ENCODE peak calls at places on chromosomes 1 and 21, in seven cellular contexts. One of them, this sample, is unnamed.

GRCh38 chr21:31580866-31581276 is 78.6 kb upstream of the SOD1 start:
- DNase-seq in A549: peak; percentile 35
- DNase-seq in OCI-LY7: peak; percentile 77
- DNase-seq in prostate gland: peak; percentile 61
- DNase-seq in CD4-positive, CD25-positive, alpha-beta regulatory T cell: peak; percentile 76
- DNase-seq in CD4-positive, alpha-beta T cell: peak; percentile 70
- DNase-seq in mucosa of descending colon: no peak
- DNase-seq in this sample: peak; percentile 56

GRCh38 chr21:44529503-44530125 is 10.4 kb downstream of the KRTAP10-1 start:
- DNase-seq in A549: no peak
- DNase-seq in CD4-positive, alpha-beta T cell: no peak
- DNase-seq in prostate gland: no peak
- DNase-seq in CD4-positive, CD25-positive, alpha-beta regulatory T cell: no peak
- DNase-seq in OCI-LY7: no peak
- DNase-seq in mucosa of descending colon: no peak
- DNase-seq in this sample: no peak

GRCh38 chr1:184974837-184975115 is 468 bp upstream of the NIBAN1 start:
- DNase-seq in CD4-positive, alpha-beta T cell: no peak
- DNase-seq in OCI-LY7: no peak
- DNase-seq in prostate gland: no peak
- DNase-seq in mucosa of descending colon: no peak
- DNase-seq in CD4-positive, CD25-positive, alpha-beta regulatory T cell: no peak
- DNase-seq in A549: no peak
- DNase-seq in this sample: no peak

GRCh38 chr21:45387506-45387905 is 17.5 kb upstream of the COL18A1 start:
- DNase-seq in CD4-positive, alpha-beta T cell: no peak
- DNase-seq in prostate gland: no peak
- DNase-seq in CD4-positive, CD25-positive, alpha-beta regulatory T cell: no peak
- DNase-seq in mucosa of descending colon: peak; percentile 11
- DNase-seq in A549: no peak
- DNase-seq in OCI-LY7: no peak
- DNase-seq in this sample: no peak

GRCh38 chr1:156284762-156285161 is 637 bp downstream of the TMEM79 start:
- DNase-seq in A549: no peak
- DNase-seq in OCI-LY7: no peak
- DNase-seq in mucosa of descending colon: no peak
- DNase-seq in CD4-positive, CD25-positive, alpha-beta regulatory T cell: no peak
- DNase-seq in prostate gland: no peak
- DNase-seq in CD4-positive, alpha-beta T cell: no peak
- DNase-seq in this sample: no peak

GRCh38 chr1:205003358-205004145 is 39.5 kb upstream of the CNTN2 start:
- DNase-seq in OCI-LY7: no peak
- DNase-seq in prostate gland: peak; percentile 12
- DNase-seq in CD4-positive, alpha-beta T cell: no peak
- DNase-seq in mucosa of descending colon: no peak
- DNase-seq in A549: no peak
- DNase-seq in CD4-positive, CD25-positive, alpha-beta regulatory T cell: no peak
- DNase-seq in this sample: no peak

GRCh38 chr1:229893762-229894444 is 173.1 kb upstream of the GALNT2 start:
- DNase-seq in CD4-positive, CD25-positive, alpha-beta regulatory T cell: no peak
- DNase-seq in OCI-LY7: no peak
- DNase-seq in A549: no peak
- DNase-seq in mucosa of descending colon: no peak
- DNase-seq in CD4-positive, alpha-beta T cell: no peak
- DNase-seq in prostate gland: no peak
- DNase-seq in this sample: no peak

GRCh38 chr1:8589571-8589970 is 227.9 kb downstream of the RERE start:
- DNase-seq in prostate gland: no peak
- DNase-seq in OCI-LY7: no peak
- DNase-seq in mucosa of descending colon: no peak
- DNase-seq in CD4-positive, CD25-positive, alpha-beta regulatory T cell: no peak
- DNase-seq in CD4-positive, alpha-beta T cell: no peak
- DNase-seq in A549: no peak
- DNase-seq in this sample: no peak

GRCh38 chr1:13728104-13728503 is 28.1 kb downstream of the PRDM2 start:
- DNase-seq in OCI-LY7: peak; percentile 38
- DNase-seq in A549: no peak
- DNase-seq in CD4-positive, alpha-beta T cell: no peak
- DNase-seq in mucosa of descending colon: no peak
- DNase-seq in prostate gland: no peak
- DNase-seq in CD4-positive, CD25-positive, alpha-beta regulatory T cell: no peak
- DNase-seq in this sample: no peak

GRCh38 chr21:44510508-44511218 is 29.3 kb downstream of the KRTAP10-1 start:
- DNase-seq in OCI-LY7: peak; percentile 66
- DNase-seq in A549: peak; percentile 20
- DNase-seq in CD4-positive, alpha-beta T cell: peak; percentile 83
- DNase-seq in CD4-positive, CD25-positive, alpha-beta regulatory T cell: peak; percentile 70
- DNase-seq in prostate gland: peak; percentile 41
- DNase-seq in mucosa of descending colon: peak; percentile 69
- DNase-seq in this sample: peak; percentile 70

DNA sequence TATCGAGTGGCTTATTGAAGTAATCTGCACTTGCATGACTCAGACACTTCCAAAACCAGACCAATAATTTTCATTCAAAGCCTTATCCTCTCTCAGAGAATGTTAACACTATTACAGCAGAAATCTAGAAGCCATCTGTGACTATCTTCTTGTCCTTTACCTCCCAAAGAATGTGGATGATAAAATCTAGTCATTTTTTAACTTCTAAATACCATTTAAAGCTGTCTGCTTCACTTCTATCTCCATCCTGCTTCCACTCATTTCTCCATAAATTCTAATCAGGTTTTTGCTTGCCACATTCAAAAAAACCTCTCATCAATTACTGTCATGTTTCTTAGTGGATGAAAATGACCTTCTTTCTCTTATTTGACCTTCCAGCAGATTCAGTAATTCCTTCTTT is 1999.5 kb downstream of the MRPL39 start:
- DNase-seq in CD4-positive, CD25-positive, alpha-beta regulatory T cell: no peak
- DNase-seq in OCI-LY7: no peak
- DNase-seq in mucosa of descending colon: no peak
- DNase-seq in prostate gland: no peak
- DNase-seq in A549: no peak
- DNase-seq in CD4-positive, alpha-beta T cell: no peak
- DNase-seq in this sample: no peak
- H3K9me3 ChIP-seq in CD4-positive, CD25-positive, alpha-beta regulatory T cell: no peaks in the 10 kb centered on the region
- H3K9me3 ChIP-seq in OCI-LY7: peaks cover 10% of the 10 kb centered on the region
- H3K9me3 ChIP-seq in mucosa of descending colon: peaks cover 87% of the 10 kb centered on the region
- H3K9me3 ChIP-seq in prostate gland: no peaks in the 10 kb centered on the region
- H3K9me3 ChIP-seq in A549: no peaks in the 10 kb centered on the region
- H3K9me3 ChIP-seq in CD4-positive, alpha-beta T cell: no peaks in the 10 kb centered on the region
- H3K9me3 ChIP-seq in this sample: no peaks in the 10 kb centered on the region

GRCh38 chr1:41217441-41217840 is 24.7 kb downstream of the SCMH1 start:
- DNase-seq in mucosa of descending colon: no peak
- DNase-seq in prostate gland: no peak
- DNase-seq in CD4-positive, alpha-beta T cell: no peak
- DNase-seq in CD4-positive, CD25-positive, alpha-beta regulatory T cell: no peak
- DNase-seq in OCI-LY7: no peak
- DNase-seq in A549: no peak
- DNase-seq in this sample: no peak

GRCh38 chr1:41218152-41218551 is 24.0 kb downstream of the SCMH1 start:
- DNase-seq in prostate gland: no peak
- DNase-seq in OCI-LY7: no peak
- DNase-seq in mucosa of descending colon: no peak
- DNase-seq in CD4-positive, alpha-beta T cell: no peak
- DNase-seq in CD4-positive, CD25-positive, alpha-beta regulatory T cell: no peak
- DNase-seq in A549: no peak
- DNase-seq in this sample: no peak

DNA sequence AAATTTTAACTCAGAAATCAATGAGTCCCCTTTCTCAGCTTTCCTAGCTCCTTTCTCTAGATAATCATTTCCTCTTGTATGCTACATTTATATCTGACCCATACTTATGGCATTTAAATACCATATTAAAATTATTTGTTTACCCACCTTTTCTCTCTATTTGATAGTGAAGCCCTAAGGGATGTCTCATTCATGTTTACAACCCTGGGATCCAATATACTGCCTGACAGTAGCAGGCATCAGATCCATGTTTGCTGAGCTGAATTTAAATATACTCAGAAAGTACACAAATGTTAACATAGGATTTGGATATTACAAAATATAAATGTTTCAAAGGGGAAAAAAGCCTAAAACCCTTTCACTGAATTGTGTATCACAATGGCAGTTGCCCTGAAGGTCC is 26.5 kb downstream of the SCMH1 start:
- DNase-seq in mucosa of descending colon: no peak
- DNase-seq in prostate gland: no peak
- DNase-seq in CD4-positive, alpha-beta T cell: no peak
- DNase-seq in CD4-positive, CD25-positive, alpha-beta regulatory T cell: no peak
- DNase-seq in A549: no peak
- DNase-seq in OCI-LY7: no peak
- DNase-seq in this sample: no peak
- H3K9me3 ChIP-seq in mucosa of descending colon: peaks cover 5% of the 10 kb centered on the region
- H3K9me3 ChIP-seq in prostate gland: no peaks in the 10 kb centered on the region
- H3K9me3 ChIP-seq in CD4-positive, alpha-beta T cell: peaks cover 24% of the 10 kb centered on the region
- H3K9me3 ChIP-seq in CD4-positive, CD25-positive, alpha-beta regulatory T cell: peaks cover 13% of the 10 kb centered on the region
- H3K9me3 ChIP-seq in A549: peaks cover 8% of the 10 kb centered on the region
- H3K9me3 ChIP-seq in OCI-LY7: peaks cover 31% of the 10 kb centered on the region
- H3K9me3 ChIP-seq in this sample: no peaks in the 10 kb centered on the region

DNA sequence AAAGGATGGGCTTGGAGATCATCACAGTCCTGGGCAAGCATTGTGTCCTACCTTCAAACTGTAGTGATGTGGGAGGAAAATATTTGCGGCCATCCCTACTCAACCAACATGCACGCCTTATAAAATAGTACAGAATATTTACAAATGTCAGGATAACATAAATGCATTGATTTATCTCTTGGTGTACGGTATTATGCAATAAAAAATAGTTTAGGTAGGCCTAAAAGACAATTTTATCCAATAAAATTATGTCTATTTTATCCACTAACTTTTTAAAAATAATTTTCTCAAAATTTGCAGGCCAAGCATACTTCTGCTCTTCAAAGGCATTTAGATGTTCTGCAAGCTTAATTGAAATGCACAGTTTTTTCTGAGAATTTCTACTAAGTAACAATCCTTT is at the start of gene OR2T1:
- DNase-seq in A549: no peak
- DNase-seq in prostate gland: no peak
- DNase-seq in OCI-LY7: no peak
- DNase-seq in mucosa of descending colon: no peak
- DNase-seq in CD4-positive, alpha-beta T cell: no peak
- DNase-seq in CD4-positive, CD25-positive, alpha-beta regulatory T cell: no peak
- DNase-seq in this sample: no peak
- H3K9me3 ChIP-seq in A549: peaks cover 8% of the 10 kb centered on the region
- H3K9me3 ChIP-seq in prostate gland: no peaks in the 10 kb centered on the region
- H3K9me3 ChIP-seq in OCI-LY7: no peaks in the 10 kb centered on the region
- H3K9me3 ChIP-seq in mucosa of descending colon: peaks cover 31% of the 10 kb centered on the region
- H3K9me3 ChIP-seq in CD4-positive, alpha-beta T cell: no peaks in the 10 kb centered on the region
- H3K9me3 ChIP-seq in CD4-positive, CD25-positive, alpha-beta regulatory T cell: no peaks in the 10 kb centered on the region
- H3K9me3 ChIP-seq in this sample: no peaks in the 10 kb centered on the region

DNA sequence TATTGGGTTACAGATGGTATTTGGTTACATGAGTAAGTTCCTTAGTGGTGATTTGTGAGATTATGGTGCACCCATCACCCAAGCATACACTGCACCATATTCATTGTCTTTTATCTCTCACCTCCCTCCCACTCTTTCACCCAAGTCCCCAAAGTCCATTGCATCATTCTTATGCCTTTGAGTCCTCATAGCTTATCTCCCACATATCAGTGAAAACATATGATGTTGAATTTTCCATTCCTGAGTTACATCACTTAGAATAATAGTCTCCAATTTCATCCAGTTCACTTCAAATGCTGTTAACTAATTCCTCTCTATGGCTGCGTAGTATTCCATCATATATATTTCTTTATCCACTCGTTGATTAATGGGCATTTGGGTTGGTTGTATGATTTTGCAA is 36.8 kb upstream of the ZNF678 start:
- DNase-seq in OCI-LY7: no peak
- DNase-seq in mucosa of descending colon: no peak
- DNase-seq in A549: no peak
- DNase-seq in prostate gland: no peak
- DNase-seq in CD4-positive, alpha-beta T cell: no peak
- DNase-seq in CD4-positive, CD25-positive, alpha-beta regulatory T cell: no peak
- DNase-seq in this sample: no peak
- H3K9me3 ChIP-seq in OCI-LY7: no peaks in the 10 kb centered on the region
- H3K9me3 ChIP-seq in mucosa of descending colon: peaks cover 63% of the 10 kb centered on the region
- H3K9me3 ChIP-seq in A549: peaks cover 75% of the 10 kb centered on the region
- H3K9me3 ChIP-seq in prostate gland: no peaks in the 10 kb centered on the region
- H3K9me3 ChIP-seq in CD4-positive, alpha-beta T cell: peaks cover 34% of the 10 kb centered on the region
- H3K9me3 ChIP-seq in CD4-positive, CD25-positive, alpha-beta regulatory T cell: peaks cover 15% of the 10 kb centered on the region
- H3K9me3 ChIP-seq in this sample: peaks cover 4% of the 10 kb centered on the region

GRCh38 chr1:4697801-4698200 is 43.4 kb downstream of the AJAP1 start:
- DNase-seq in prostate gland: no peak
- DNase-seq in A549: no peak
- DNase-seq in OCI-LY7: no peak
- DNase-seq in mucosa of descending colon: no peak
- DNase-seq in CD4-positive, alpha-beta T cell: no peak
- DNase-seq in CD4-positive, CD25-positive, alpha-beta regulatory T cell: no peak
- DNase-seq in this sample: no peak

GRCh38 chr1:4701276-4701675 is 46.9 kb downstream of the AJAP1 start:
- DNase-seq in CD4-positive, CD25-positive, alpha-beta regulatory T cell: no peak
- DNase-seq in CD4-positive, alpha-beta T cell: no peak
- DNase-seq in prostate gland: no peak
- DNase-seq in A549: no peak
- DNase-seq in mucosa of descending colon: no peak
- DNase-seq in OCI-LY7: no peak
- DNase-seq in this sample: no peak

GRCh38 chr1:4700801-4701200 is 46.4 kb downstream of the AJAP1 start:
- DNase-seq in prostate gland: no peak
- DNase-seq in mucosa of descending colon: peak; percentile 40
- DNase-seq in CD4-positive, alpha-beta T cell: no peak
- DNase-seq in CD4-positive, CD25-positive, alpha-beta regulatory T cell: no peak
- DNase-seq in A549: no peak
- DNase-seq in OCI-LY7: peak; percentile 5
- DNase-seq in this sample: no peak

GRCh38 chr1:4698911-4699310 is 44.5 kb downstream of the AJAP1 start:
- DNase-seq in mucosa of descending colon: peak; percentile 36
- DNase-seq in CD4-positive, CD25-positive, alpha-beta regulatory T cell: no peak
- DNase-seq in CD4-positive, alpha-beta T cell: no peak
- DNase-seq in A549: no peak
- DNase-seq in OCI-LY7: no peak
- DNase-seq in prostate gland: no peak
- DNase-seq in this sample: no peak

DNA sequence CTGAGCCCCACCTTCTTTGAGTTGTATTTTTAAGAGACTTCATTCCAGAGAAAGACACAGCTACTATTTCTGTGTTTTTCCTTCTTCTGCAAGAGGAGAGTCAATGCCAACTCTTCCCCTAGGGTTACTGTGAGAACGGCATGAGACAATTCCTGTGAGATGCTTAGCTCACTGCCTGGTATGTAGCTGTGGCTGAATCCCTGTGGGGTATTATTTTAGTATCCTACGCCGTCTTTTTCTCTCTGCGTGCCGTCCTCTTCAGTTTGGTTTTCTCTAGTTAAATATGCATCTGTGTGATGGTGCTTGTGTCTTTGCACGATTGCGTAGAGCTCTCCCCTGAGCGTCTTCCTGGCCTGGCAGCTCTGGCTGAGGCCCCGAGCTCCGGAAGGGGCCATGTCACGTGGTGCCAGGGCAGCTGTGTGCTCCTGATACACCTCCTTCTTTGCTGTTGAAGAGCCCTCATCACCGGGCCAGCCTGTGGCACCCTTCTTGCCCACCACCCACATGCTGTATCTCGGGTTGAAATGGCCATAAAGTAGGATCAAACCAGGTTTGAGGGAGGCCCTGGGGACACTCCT is 45.4 kb downstream of the AJAP1 start:
- DNase-seq in CD4-positive, CD25-positive, alpha-beta regulatory T cell: no peak
- DNase-seq in prostate gland: no peak
- DNase-seq in OCI-LY7: peak; percentile 13
- DNase-seq in A549: no peak
- DNase-seq in mucosa of descending colon: no peak
- DNase-seq in CD4-positive, alpha-beta T cell: no peak
- DNase-seq in this sample: no peak
- H3K9me3 ChIP-seq in CD4-positive, CD25-positive, alpha-beta regulatory T cell: no peaks in the 10 kb centered on the region
- H3K9me3 ChIP-seq in prostate gland: no peaks in the 10 kb centered on the region
- H3K9me3 ChIP-seq in OCI-LY7: no peaks in the 10 kb centered on the region
- H3K9me3 ChIP-seq in A549: no peaks in the 10 kb centered on the region
- H3K9me3 ChIP-seq in mucosa of descending colon: no peaks in the 10 kb centered on the region
- H3K9me3 ChIP-seq in CD4-positive, alpha-beta T cell: no peaks in the 10 kb centered on the region
- H3K9me3 ChIP-seq in this sample: no peaks in the 10 kb centered on the region

GRCh38 chr21:9737871-9738520 is 783.4 kb upstream of the TPTE start:
- DNase-seq in A549: no peak
- DNase-seq in CD4-positive, alpha-beta T cell: no peak
- DNase-seq in OCI-LY7: no peak
- DNase-seq in prostate gland: no peak
- DNase-seq in mucosa of descending colon: no peak
- DNase-seq in CD4-positive, CD25-positive, alpha-beta regulatory T cell: no peak
- DNase-seq in this sample: no peak
- H3K9me3 ChIP-seq in A549: no peaks in the 10 kb centered on the region
- H3K9me3 ChIP-seq in CD4-positive, alpha-beta T cell: peaks cover 29% of the 10 kb centered on the region
- H3K9me3 ChIP-seq in OCI-LY7: peaks cover 35% of the 10 kb centered on the region
- H3K9me3 ChIP-seq in prostate gland: no peaks in the 10 kb centered on the region
- H3K9me3 ChIP-seq in mucosa of descending colon: peaks cover 87% of the 10 kb centered on the region
- H3K9me3 ChIP-seq in CD4-positive, CD25-positive, alpha-beta regulatory T cell: peaks cover 60% of the 10 kb centered on the region
- H3K9me3 ChIP-seq in this sample: no peaks in the 10 kb centered on the region